ENCODE peak calls at places on chromosomes 16 and 17, in nine cellular contexts. One of them, this sample, is unnamed.

GRCh38 chr17:80847506-80848230 is 144.0 kb upstream of the CHMP6 start:
- DNase-seq in IMR-90: no peak
- DNase-seq in NCI-H2227 treated with DMSO at 0.1 percent for 48 hours: no peak
- DNase-seq in activated naive CD4-positive, alpha-beta T cell: peak
- DNase-seq in T-helper 1 cell: peak
- DNase-seq in hepatic stellate cell: no peak
- DNase-seq in stromal cell of bone marrow: no peak
- DNase-seq in RWPE1: no peak
- DNase-seq in cardiac muscle cell: no peak
- DNase-seq in this sample: no peak

GRCh38 chr17:18888766-18889290 is 30.9 kb downstream of the PRPSAP2 start:
- DNase-seq in IMR-90: no peak
- DNase-seq in NCI-H2227 treated with DMSO at 0.1 percent for 48 hours: no peak
- DNase-seq in activated naive CD4-positive, alpha-beta T cell: no peak
- DNase-seq in T-helper 1 cell: no peak
- DNase-seq in hepatic stellate cell: no peak
- DNase-seq in stromal cell of bone marrow: no peak
- DNase-seq in RWPE1: no peak
- DNase-seq in cardiac muscle cell: no peak
- DNase-seq in this sample: no peak

GRCh38 chr16:83992624-83993023 is 24.6 kb downstream of the NECAB2 start:
- DNase-seq in IMR-90: peak
- DNase-seq in NCI-H2227 treated with DMSO at 0.1 percent for 48 hours: no peak
- DNase-seq in activated naive CD4-positive, alpha-beta T cell: no peak
- DNase-seq in T-helper 1 cell: no peak
- DNase-seq in hepatic stellate cell: peak
- DNase-seq in stromal cell of bone marrow: peak
- DNase-seq in RWPE1: no peak
- DNase-seq in cardiac muscle cell: peak
- DNase-seq in this sample: no peak

GRCh38 chr16:65392831-65393565 is 271.1 kb upstream of the CDH11 start:
- DNase-seq in IMR-90: no peak
- DNase-seq in NCI-H2227 treated with DMSO at 0.1 percent for 48 hours: no peak
- DNase-seq in activated naive CD4-positive, alpha-beta T cell: no peak
- DNase-seq in T-helper 1 cell: no peak
- DNase-seq in hepatic stellate cell: no peak
- DNase-seq in stromal cell of bone marrow: no peak
- DNase-seq in RWPE1: peak
- DNase-seq in cardiac muscle cell: no peak
- DNase-seq in this sample: peak

GRCh38 chr16:64864232-64864803 is 257.5 kb downstream of the CDH11 start:
- DNase-seq in IMR-90: peak
- DNase-seq in NCI-H2227 treated with DMSO at 0.1 percent for 48 hours: no peak
- DNase-seq in activated naive CD4-positive, alpha-beta T cell: no peak
- DNase-seq in T-helper 1 cell: no peak
- DNase-seq in hepatic stellate cell: peak
- DNase-seq in stromal cell of bone marrow: peak
- DNase-seq in RWPE1: peak
- DNase-seq in cardiac muscle cell: peak
- DNase-seq in this sample: no peak

GRCh38 chr16:87308826-87309225 is 8.4 kb downstream of the C16orf95 start:
- DNase-seq in IMR-90: no peak
- DNase-seq in NCI-H2227 treated with DMSO at 0.1 percent for 48 hours: no peak
- DNase-seq in activated naive CD4-positive, alpha-beta T cell: no peak
- DNase-seq in T-helper 1 cell: peak
- DNase-seq in hepatic stellate cell: no peak
- DNase-seq in stromal cell of bone marrow: no peak
- DNase-seq in RWPE1: no peak
- DNase-seq in cardiac muscle cell: no peak
- DNase-seq in this sample: no peak

GRCh38 chr16:89828870-89829629 is 775 bp downstream of the SPIRE2 start:
- DNase-seq in IMR-90: no peak
- DNase-seq in NCI-H2227 treated with DMSO at 0.1 percent for 48 hours: peak
- DNase-seq in activated naive CD4-positive, alpha-beta T cell: no peak
- DNase-seq in T-helper 1 cell: no peak
- DNase-seq in hepatic stellate cell: no peak
- DNase-seq in stromal cell of bone marrow: no peak
- DNase-seq in RWPE1: no peak
- DNase-seq in cardiac muscle cell: no peak
- DNase-seq in this sample: no peak

GRCh38 chr16:49739381-49739780 is 116.5 kb downstream of the ZNF423 start:
- DNase-seq in IMR-90: no peak
- DNase-seq in NCI-H2227 treated with DMSO at 0.1 percent for 48 hours: no peak
- DNase-seq in activated naive CD4-positive, alpha-beta T cell: no peak
- DNase-seq in T-helper 1 cell: no peak
- DNase-seq in hepatic stellate cell: no peak
- DNase-seq in stromal cell of bone marrow: no peak
- DNase-seq in RWPE1: no peak
- DNase-seq in cardiac muscle cell: no peak
- DNase-seq in this sample: no peak

GRCh38 chr17:82173351-82174041 is 39.1 kb downstream of the CCDC57 start:
- DNase-seq in IMR-90: no peak
- DNase-seq in NCI-H2227 treated with DMSO at 0.1 percent for 48 hours: no peak
- DNase-seq in activated naive CD4-positive, alpha-beta T cell: no peak
- DNase-seq in T-helper 1 cell: no peak
- DNase-seq in hepatic stellate cell: no peak
- DNase-seq in stromal cell of bone marrow: no peak
- DNase-seq in RWPE1: no peak
- DNase-seq in cardiac muscle cell: no peak
- DNase-seq in this sample: no peak

GRCh38 chr16:57993897-57994296 is 6.6 kb downstream of the ZNF319 start:
- DNase-seq in IMR-90: no peak
- DNase-seq in NCI-H2227 treated with DMSO at 0.1 percent for 48 hours: no peak
- DNase-seq in activated naive CD4-positive, alpha-beta T cell: no peak
- DNase-seq in T-helper 1 cell: no peak
- DNase-seq in hepatic stellate cell: no peak
- DNase-seq in stromal cell of bone marrow: no peak
- DNase-seq in RWPE1: no peak
- DNase-seq in cardiac muscle cell: no peak
- DNase-seq in this sample: no peak

GRCh38 chr17:30363715-30364202 is 15.0 kb upstream of the CPD start:
- DNase-seq in IMR-90: peak
- DNase-seq in NCI-H2227 treated with DMSO at 0.1 percent for 48 hours: no peak
- DNase-seq in activated naive CD4-positive, alpha-beta T cell: peak
- DNase-seq in T-helper 1 cell: peak
- DNase-seq in hepatic stellate cell: no peak
- DNase-seq in stromal cell of bone marrow: no peak
- DNase-seq in RWPE1: peak
- DNase-seq in cardiac muscle cell: peak
- DNase-seq in this sample: no peak

GRCh38 chr17:64004218-64004770 is 6.1 kb downstream of the PRR29 start:
- DNase-seq in IMR-90: no peak
- DNase-seq in NCI-H2227 treated with DMSO at 0.1 percent for 48 hours: no peak
- DNase-seq in activated naive CD4-positive, alpha-beta T cell: no peak
- DNase-seq in T-helper 1 cell: no peak
- DNase-seq in hepatic stellate cell: no peak
- DNase-seq in stromal cell of bone marrow: no peak
- DNase-seq in RWPE1: no peak
- DNase-seq in cardiac muscle cell: no peak
- DNase-seq in this sample: no peak

GRCh38 chr17:63116967-63117366 is 150.9 kb downstream of the TANC2 start:
- DNase-seq in IMR-90: peak
- DNase-seq in NCI-H2227 treated with DMSO at 0.1 percent for 48 hours: peak
- DNase-seq in activated naive CD4-positive, alpha-beta T cell: no peak
- DNase-seq in T-helper 1 cell: no peak
- DNase-seq in hepatic stellate cell: no peak
- DNase-seq in stromal cell of bone marrow: peak
- DNase-seq in RWPE1: peak
- DNase-seq in cardiac muscle cell: peak
- DNase-seq in this sample: no peak

GRCh38 chr16:17544785-17545184 is 74.0 kb upstream of the XYLT1 start:
- DNase-seq in IMR-90: no peak
- DNase-seq in NCI-H2227 treated with DMSO at 0.1 percent for 48 hours: no peak
- DNase-seq in activated naive CD4-positive, alpha-beta T cell: no peak
- DNase-seq in T-helper 1 cell: no peak
- DNase-seq in hepatic stellate cell: no peak
- DNase-seq in stromal cell of bone marrow: no peak
- DNase-seq in RWPE1: no peak
- DNase-seq in cardiac muscle cell: no peak
- DNase-seq in this sample: no peak

GRCh38 chr16:57048095-57048494 is 44.3 kb upstream of the CPNE2 start:
- DNase-seq in IMR-90: no peak
- DNase-seq in NCI-H2227 treated with DMSO at 0.1 percent for 48 hours: no peak
- DNase-seq in activated naive CD4-positive, alpha-beta T cell: no peak
- DNase-seq in T-helper 1 cell: no peak
- DNase-seq in hepatic stellate cell: no peak
- DNase-seq in stromal cell of bone marrow: no peak
- DNase-seq in RWPE1: no peak
- DNase-seq in cardiac muscle cell: no peak
- DNase-seq in this sample: no peak

GRCh38 chr16:18041864-18042834 is 294.4 kb downstream of the NPIPA8 start:
- DNase-seq in IMR-90: no peak
- DNase-seq in NCI-H2227 treated with DMSO at 0.1 percent for 48 hours: no peak
- DNase-seq in activated naive CD4-positive, alpha-beta T cell: no peak
- DNase-seq in T-helper 1 cell: no peak
- DNase-seq in hepatic stellate cell: no peak
- DNase-seq in stromal cell of bone marrow: no peak
- DNase-seq in RWPE1: no peak
- DNase-seq in cardiac muscle cell: no peak
- DNase-seq in this sample: no peak

GRCh38 chr16:49980166-49980565 is 44.9 kb upstream of the CNEP1R1 start:
- DNase-seq in IMR-90: peak
- DNase-seq in NCI-H2227 treated with DMSO at 0.1 percent for 48 hours: no peak
- DNase-seq in activated naive CD4-positive, alpha-beta T cell: no peak
- DNase-seq in T-helper 1 cell: no peak
- DNase-seq in hepatic stellate cell: no peak
- DNase-seq in stromal cell of bone marrow: no peak
- DNase-seq in RWPE1: no peak
- DNase-seq in cardiac muscle cell: peak
- DNase-seq in this sample: no peak

This sample was measured in T1000.